ENCODE peak calls at places on chromosomes 4 and X, in nine cellular contexts. One of them, this sample, is unnamed.

GRCh38 chr4:1801286-1801958 is 8.3 kb downstream of the FGFR3 start:
- DNase-seq in foreskin fibroblast: no peak
- DNase-seq in CD4-positive, CD25-positive, alpha-beta regulatory T cell: no peak
- DNase-seq in stimulated activated CD8-positive, alpha-beta memory T cell treated with anti-CD3 and anti-CD28 coated beads, Interleukin-12 subunit alpha, Interleukin-12 subunit beta, amount 100 ng/mL, for 4 hours: no peak
- DNase-seq in GM10248: no peak
- DNase-seq in NCI-H460: no peak
- DNase-seq in WERI-Rb-1: no peak
- DNase-seq in hepatocyte: no peak
- DNase-seq in CD4-positive, alpha-beta T cell: no peak
- DNase-seq in this sample: no peak

GRCh38 chr4:184647391-184648101 is 1.7 kb downstream of the CASP3 start:
- DNase-seq in foreskin fibroblast: peak; percentile 46
- DNase-seq in CD4-positive, CD25-positive, alpha-beta regulatory T cell: no peak
- DNase-seq in stimulated activated CD8-positive, alpha-beta memory T cell treated with anti-CD3 and anti-CD28 coated beads, Interleukin-12 subunit alpha, Interleukin-12 subunit beta, amount 100 ng/mL, for 4 hours: no peak
- DNase-seq in GM10248: no peak
- DNase-seq in NCI-H460: no peak
- DNase-seq in WERI-Rb-1: no peak
- DNase-seq in hepatocyte: no peak
- DNase-seq in CD4-positive, alpha-beta T cell: no peak
- DNase-seq in this sample: no peak

GRCh38 chr4:168683595-168683994 is 186.7 kb downstream of the PALLD start:
- DNase-seq in foreskin fibroblast: peak; percentile 60
- DNase-seq in CD4-positive, CD25-positive, alpha-beta regulatory T cell: no peak
- DNase-seq in stimulated activated CD8-positive, alpha-beta memory T cell treated with anti-CD3 and anti-CD28 coated beads, Interleukin-12 subunit alpha, Interleukin-12 subunit beta, amount 100 ng/mL, for 4 hours: no peak
- DNase-seq in GM10248: no peak
- DNase-seq in NCI-H460: no peak
- DNase-seq in WERI-Rb-1: no peak
- DNase-seq in hepatocyte: no peak
- DNase-seq in CD4-positive, alpha-beta T cell: no peak
- DNase-seq in this sample: no peak

GRCh38 chrX:149286940-149287349 is 218.2 kb downstream of the IDS start:
- DNase-seq in foreskin fibroblast: peak; percentile 60
- DNase-seq in CD4-positive, CD25-positive, alpha-beta regulatory T cell: peak; percentile 70
- DNase-seq in stimulated activated CD8-positive, alpha-beta memory T cell treated with anti-CD3 and anti-CD28 coated beads, Interleukin-12 subunit alpha, Interleukin-12 subunit beta, amount 100 ng/mL, for 4 hours: peak; percentile 1
- DNase-seq in GM10248: peak; percentile 34
- DNase-seq in NCI-H460: peak; percentile 30
- DNase-seq in WERI-Rb-1: peak; percentile 53
- DNase-seq in hepatocyte: peak; percentile 58
- DNase-seq in CD4-positive, alpha-beta T cell: peak; percentile 37
- DNase-seq in this sample: peak; percentile 6

GRCh38 chr4:139651282-139652194 is 14.1 kb upstream of the MGST2 start:
- DNase-seq in foreskin fibroblast: peak; percentile 92
- DNase-seq in CD4-positive, CD25-positive, alpha-beta regulatory T cell: peak; percentile 80
- DNase-seq in stimulated activated CD8-positive, alpha-beta memory T cell treated with anti-CD3 and anti-CD28 coated beads, Interleukin-12 subunit alpha, Interleukin-12 subunit beta, amount 100 ng/mL, for 4 hours: peak; percentile 19
- DNase-seq in GM10248: peak; percentile 58
- DNase-seq in NCI-H460: peak; percentile 65
- DNase-seq in WERI-Rb-1: peak; percentile 78
- DNase-seq in hepatocyte: peak; percentile 89
- DNase-seq in CD4-positive, alpha-beta T cell: peak; percentile 73
- DNase-seq in this sample: no peak

GRCh38 chr4:184281231-184282139 is 63.8 kb upstream of the ENPP6 start:
- DNase-seq in foreskin fibroblast: no peak
- DNase-seq in CD4-positive, CD25-positive, alpha-beta regulatory T cell: peak; percentile 36
- DNase-seq in stimulated activated CD8-positive, alpha-beta memory T cell treated with anti-CD3 and anti-CD28 coated beads, Interleukin-12 subunit alpha, Interleukin-12 subunit beta, amount 100 ng/mL, for 4 hours: no peak
- DNase-seq in GM10248: peak; percentile 72
- DNase-seq in NCI-H460: no peak
- DNase-seq in WERI-Rb-1: no peak
- DNase-seq in hepatocyte: no peak
- DNase-seq in CD4-positive, alpha-beta T cell: no peak
- DNase-seq in this sample: no peak

GRCh38 chr4:77072195-77072753 is 3.5 kb downstream of the CCNI start:
- DNase-seq in foreskin fibroblast: no peak
- DNase-seq in CD4-positive, CD25-positive, alpha-beta regulatory T cell: peak; percentile 52
- DNase-seq in stimulated activated CD8-positive, alpha-beta memory T cell treated with anti-CD3 and anti-CD28 coated beads, Interleukin-12 subunit alpha, Interleukin-12 subunit beta, amount 100 ng/mL, for 4 hours: no peak
- DNase-seq in GM10248: no peak
- DNase-seq in NCI-H460: no peak
- DNase-seq in WERI-Rb-1: no peak
- DNase-seq in hepatocyte: peak; percentile 63
- DNase-seq in CD4-positive, alpha-beta T cell: no peak
- DNase-seq in this sample: no peak

GRCh38 chrX:150547511-150548115 is 20.8 kb upstream of the MTM1 start:
- DNase-seq in foreskin fibroblast: peak; percentile 71
- DNase-seq in CD4-positive, CD25-positive, alpha-beta regulatory T cell: peak; percentile 6
- DNase-seq in stimulated activated CD8-positive, alpha-beta memory T cell treated with anti-CD3 and anti-CD28 coated beads, Interleukin-12 subunit alpha, Interleukin-12 subunit beta, amount 100 ng/mL, for 4 hours: no peak
- DNase-seq in GM10248: peak; percentile 56
- DNase-seq in NCI-H460: no peak
- DNase-seq in WERI-Rb-1: peak; percentile 52
- DNase-seq in hepatocyte: peak; percentile 73
- DNase-seq in CD4-positive, alpha-beta T cell: no peak
- DNase-seq in this sample: no peak

GRCh38 chr4:147015531-147015930 is 69.9 kb upstream of the TTC29 start:
- DNase-seq in foreskin fibroblast: peak; percentile 43
- DNase-seq in CD4-positive, CD25-positive, alpha-beta regulatory T cell: no peak
- DNase-seq in stimulated activated CD8-positive, alpha-beta memory T cell treated with anti-CD3 and anti-CD28 coated beads, Interleukin-12 subunit alpha, Interleukin-12 subunit beta, amount 100 ng/mL, for 4 hours: no peak
- DNase-seq in GM10248: no peak
- DNase-seq in NCI-H460: no peak
- DNase-seq in WERI-Rb-1: no peak
- DNase-seq in hepatocyte: peak; percentile 8
- DNase-seq in CD4-positive, alpha-beta T cell: no peak
- DNase-seq in this sample: no peak

GRCh38 chr4:40731792-40732245 is 17.9 kb upstream of the NSUN7 start:
- DNase-seq in foreskin fibroblast: no peak
- DNase-seq in CD4-positive, CD25-positive, alpha-beta regulatory T cell: peak; percentile 54
- DNase-seq in stimulated activated CD8-positive, alpha-beta memory T cell treated with anti-CD3 and anti-CD28 coated beads, Interleukin-12 subunit alpha, Interleukin-12 subunit beta, amount 100 ng/mL, for 4 hours: no peak
- DNase-seq in GM10248: peak; percentile 19
- DNase-seq in NCI-H460: no peak
- DNase-seq in WERI-Rb-1: peak; percentile 65
- DNase-seq in hepatocyte: peak; percentile 61
- DNase-seq in CD4-positive, alpha-beta T cell: no peak
- DNase-seq in this sample: no peak

This sample was measured in GM12891.